ENCODE peak calls at places on chromosome 4, in four cellular contexts. H, Z, F and R are unnamed samples.

GRCh38 chr4:51906167-51906647 is 63.3 kb downstream of the DCUN1D4 start:
- DNase-seq in Z (no peak), H (peak; percentile 8), F (no peak), R (no peak)

GRCh38 chr4:184668511-184669114 is 19.1 kb downstream of the PRIMPOL start:
- DNase-seq in F (no peak), Z (no peak), H (no peak), R (no peak)

GRCh38 chr4:80790152-80790551 is 240.4 kb upstream of the BMP3 start:
- DNase-seq in H (no peak), F (no peak), Z (no peak), R (no peak)

GRCh38 chr4:179625391-179625790 is 2183.2 kb upstream of the AGA start:
- DNase-seq in H (no peak), Z (peak; percentile 24), F (no peak), R (no peak)

GRCh38 chr4:146648384-146648783 is 9.7 kb downstream of the POU4F2 start:
- DNase-seq in H (no peak), Z (no peak), F (no peak), R (no peak)

GRCh38 chr4:151809716-151810115 is 48.9 kb upstream of the GATB start:
- DNase-seq in Z (no peak), F (no peak), H (no peak), R (no peak)

GRCh38 chr4:76993787-76994641 is 44.5 kb downstream of the SEPTIN11 start:
- DNase-seq in H (peak; percentile 30), F (no peak), Z (no peak), R (no peak)

GRCh38 chr4:51842167-51842553 is 793 bp upstream of the DCUN1D4 start:
- DNase-seq in F (no peak), Z (no peak), H (peak; percentile 9), R (no peak)

GRCh38 chr4:15331930-15332329 is 95.9 kb upstream of the C1QTNF7 start:
- DNase-seq in H (no peak), Z (no peak), F (no peak), R (no peak)

GRCh38 chr4:108171541-108172230 is 3.0 kb upstream of the LEF1 start:
- DNase-seq in Z (no peak), F (no peak), H (peak; percentile 11), R (no peak)

GRCh38 chr4:2729533-2729875 is 26.6 kb downstream of the TNIP2 start:
- DNase-seq in F (no peak), Z (no peak), H (no peak), R (no peak)

GRCh38 chr4:73396993-73397972 is 6.8 kb upstream of the ALB start:
- DNase-seq in H (no peak), Z (no peak), F (no peak), R (no peak)